ENCODE peak calls at places on chromosomes 4 and X, in four cellular contexts. One of them, this sample, is unnamed.
A peak's percentile ranks its signal among the peaks of the same experiment; 100 is the strongest.

GRCh38 chr4:124833831-124834505 is 121.4 kb upstream of the ANKRD50 start:
- DNase-seq in stimulated activated CD8-positive, alpha-beta memory T cell treated with anti-CD3 and anti-CD28 coated beads, Interleukin-15, amount 100 ng/mL, for 4 hours: no peak
- DNase-seq in RWPE2: no peak
- DNase-seq in iPS-NIHi11: no peak
- DNase-seq in this sample: no peak

GRCh38 chr4:38223801-38224236 is 263.6 kb downstream of the PTTG2 start:
- DNase-seq in stimulated activated CD8-positive, alpha-beta memory T cell treated with anti-CD3 and anti-CD28 coated beads, Interleukin-15, amount 100 ng/mL, for 4 hours: no peak
- DNase-seq in RWPE2: no peak
- DNase-seq in iPS-NIHi11: no peak
- DNase-seq in this sample: no peak

GRCh38 chr4:61408861-61409260 is 208.7 kb downstream of the ADGRL3 start:
- DNase-seq in stimulated activated CD8-positive, alpha-beta memory T cell treated with anti-CD3 and anti-CD28 coated beads, Interleukin-15, amount 100 ng/mL, for 4 hours: no peak
- DNase-seq in RWPE2: no peak
- DNase-seq in iPS-NIHi11: no peak
- DNase-seq in this sample: no peak

GRCh38 chrX:45031830-45032229 is 158.8 kb downstream of the KDM6A start:
- DNase-seq in stimulated activated CD8-positive, alpha-beta memory T cell treated with anti-CD3 and anti-CD28 coated beads, Interleukin-15, amount 100 ng/mL, for 4 hours: no peak
- DNase-seq in RWPE2: no peak
- DNase-seq in iPS-NIHi11: no peak
- DNase-seq in this sample: no peak

GRCh38 chr4:177511611-177512010 is 69.4 kb upstream of the AGA start:
- DNase-seq in stimulated activated CD8-positive, alpha-beta memory T cell treated with anti-CD3 and anti-CD28 coated beads, Interleukin-15, amount 100 ng/mL, for 4 hours: no peak
- DNase-seq in RWPE2: no peak
- DNase-seq in iPS-NIHi11: peak; percentile 31
- DNase-seq in this sample: no peak

GRCh38 chr4:113467581-113467980 is 294.0 kb downstream of the CAMK2D start:
- DNase-seq in stimulated activated CD8-positive, alpha-beta memory T cell treated with anti-CD3 and anti-CD28 coated beads, Interleukin-15, amount 100 ng/mL, for 4 hours: no peak
- DNase-seq in RWPE2: no peak
- DNase-seq in iPS-NIHi11: no peak
- DNase-seq in this sample: no peak

GRCh38 chr4:3302164-3302785 is 9.5 kb downstream of the RGS12 start:
- DNase-seq in stimulated activated CD8-positive, alpha-beta memory T cell treated with anti-CD3 and anti-CD28 coated beads, Interleukin-15, amount 100 ng/mL, for 4 hours: peak; percentile 47
- DNase-seq in RWPE2: no peak
- DNase-seq in iPS-NIHi11: no peak
- DNase-seq in this sample: peak; percentile 54

GRCh38 chr4:4260185-4260751 is 12.2 kb upstream of the TMEM128 start:
- DNase-seq in stimulated activated CD8-positive, alpha-beta memory T cell treated with anti-CD3 and anti-CD28 coated beads, Interleukin-15, amount 100 ng/mL, for 4 hours: no peak
- DNase-seq in RWPE2: no peak
- DNase-seq in iPS-NIHi11: peak; percentile 52
- DNase-seq in this sample: no peak

GRCh38 chrX:95318882-95319281 is 1365.8 kb upstream of the DIAPH2 start:
- DNase-seq in stimulated activated CD8-positive, alpha-beta memory T cell treated with anti-CD3 and anti-CD28 coated beads, Interleukin-15, amount 100 ng/mL, for 4 hours: no peak
- DNase-seq in RWPE2: no peak
- DNase-seq in iPS-NIHi11: peak; percentile 48
- DNase-seq in this sample: no peak